ENCODE peak calls at places on chromosomes 4 and X, in five cellular contexts. One of them, this sample, is unnamed.

GRCh38 chr4:158996669-158997074 is 106.2 kb upstream of the RAPGEF2 start:
- DNase-seq in GM23248: peak
- DNase-seq in caudate nucleus: no peak
- DNase-seq in EL: peak
- DNase-seq in HFF-Myc: peak
- DNase-seq in this sample: peak

GRCh38 chrX:643911-644303 is 13.3 kb downstream of the SHOX start:
- DNase-seq in GM23248: no peak
- DNase-seq in caudate nucleus: no peak
- DNase-seq in EL: no peak
- DNase-seq in HFF-Myc: no peak
- DNase-seq in this sample: no peak

GRCh38 chr4:5460106-5460801 is 248.1 kb downstream of the EVC2 start:
- DNase-seq in GM23248: peak
- DNase-seq in caudate nucleus: no peak
- DNase-seq in EL: peak
- DNase-seq in HFF-Myc: no peak
- DNase-seq in this sample: peak

GRCh38 chr4:103008875-103009729 is 10.4 kb downstream of the SLC9B1 start:
- DNase-seq in GM23248: peak
- DNase-seq in caudate nucleus: peak
- DNase-seq in EL: peak
- DNase-seq in HFF-Myc: peak
- DNase-seq in this sample: peak

GRCh38 chr4:992297-993110 is 700 bp downstream of the SLC26A1 start:
- DNase-seq in GM23248: no peak
- DNase-seq in caudate nucleus: no peak
- DNase-seq in EL: no peak
- DNase-seq in HFF-Myc: no peak
- DNase-seq in this sample: no peak

GRCh38 chr4:3207531-3208037 is 41.4 kb upstream of the MSANTD1 start:
- DNase-seq in GM23248: peak
- DNase-seq in caudate nucleus: no peak
- DNase-seq in EL: peak
- DNase-seq in HFF-Myc: no peak
- DNase-seq in this sample: no peak

GRCh38 chrX:116357317-116357716 is 79.1 kb upstream of the SLC6A14 start:
- DNase-seq in GM23248: no peak
- DNase-seq in caudate nucleus: no peak
- DNase-seq in EL: no peak
- DNase-seq in HFF-Myc: no peak
- DNase-seq in this sample: no peak

GRCh38 chr4:41410049-41410448 is 127.9 kb upstream of the LIMCH1 start:
- DNase-seq in GM23248: peak
- DNase-seq in caudate nucleus: no peak
- DNase-seq in EL: no peak
- DNase-seq in HFF-Myc: no peak
- DNase-seq in this sample: no peak

GRCh38 chr4:147049940-147050852 is 104.5 kb upstream of the TTC29 start:
- DNase-seq in GM23248: peak
- DNase-seq in caudate nucleus: no peak
- DNase-seq in EL: peak
- DNase-seq in HFF-Myc: no peak
- DNase-seq in this sample: no peak

GRCh38 chr4:102263024-102263787 is 82.1 kb downstream of the SLC39A8 start:
- DNase-seq in GM23248: peak
- DNase-seq in caudate nucleus: peak
- DNase-seq in EL: peak
- DNase-seq in HFF-Myc: no peak
- DNase-seq in this sample: peak

GRCh38 chr4:182091128-182091527 is 152.1 kb upstream of the TENM3 start:
- DNase-seq in GM23248: no peak
- DNase-seq in caudate nucleus: no peak
- DNase-seq in EL: no peak
- DNase-seq in HFF-Myc: no peak
- DNase-seq in this sample: no peak

GRCh38 chrX:45517090-45517973 is 316.7 kb upstream of the DIPK2B start:
- DNase-seq in GM23248: peak
- DNase-seq in caudate nucleus: no peak
- DNase-seq in EL: peak
- DNase-seq in HFF-Myc: no peak
- DNase-seq in this sample: no peak

GRCh38 chr4:2348786-2349185 is 69.7 kb downstream of the ZFYVE28 start:
- DNase-seq in GM23248: no peak
- DNase-seq in caudate nucleus: no peak
- DNase-seq in EL: no peak
- DNase-seq in HFF-Myc: no peak
- DNase-seq in this sample: no peak

GRCh38 chr4:84470204-84470785 is 28.8 kb downstream of the NKX6-1 start:
- DNase-seq in GM23248: no peak
- DNase-seq in caudate nucleus: no peak
- DNase-seq in EL: no peak
- DNase-seq in HFF-Myc: no peak
- DNase-seq in this sample: peak

GRCh38 chrX:2552621-2553297 is 52.0 kb upstream of the DHRSX start:
- DNase-seq in GM23248: peak
- DNase-seq in caudate nucleus: no peak
- DNase-seq in EL: peak
- DNase-seq in HFF-Myc: peak
- DNase-seq in this sample: no peak

GRCh38 chrX:29903365-29903764 is 312.0 kb upstream of the MAGEB2 start:
- DNase-seq in GM23248: peak
- DNase-seq in caudate nucleus: no peak
- DNase-seq in EL: no peak
- DNase-seq in HFF-Myc: no peak
- DNase-seq in this sample: no peak

GRCh38 chr4:143286733-143287570 is 49.7 kb upstream of the GAB1 start:
- DNase-seq in GM23248: peak
- DNase-seq in caudate nucleus: no peak
- DNase-seq in EL: peak
- DNase-seq in HFF-Myc: no peak
- DNase-seq in this sample: peak

This sample was measured in erythroblast.